ENCODE peak calls at places on chromosomes 2 and 18, in six cellular contexts. T is stimulated activated CD4-positive, alpha-beta T cell treated with anti-CD3 and anti-CD28 coated beads, Interleukin-12 subunit alpha, Interleukin-12 subunit beta, amount 100 ng/mL, for 24 hours; F is NCI-H748 treated with DMSO at 0.1 percent for 48 hours; H is Right ventricle myocardium superior; W is AG20443; J is HT1080. U is an unnamed sample.
A peak's percentile ranks its signal among the peaks of the same experiment; 100 is the strongest.

GRCh38 chr2:168501456-168502065 is 45.5 kb downstream of the CERS6 start:
- DNase-seq in J (no peak), T (no peak), W (no peak), F (no peak), H (no peak), U (no peak)

GRCh38 chr2:94956797-94957391 is 68.6 kb upstream of the MAL start:
- DNase-seq in W (peak; percentile 75), J (no peak), T (peak; percentile 18), H (no peak), F (peak; percentile 9), U (peak; percentile 15)

GRCh38 chr2:232362174-232362913 is 16.2 kb upstream of the ALPP start:
- DNase-seq in F (no peak), W (no peak), H (no peak), J (no peak), T (no peak), U (no peak)

GRCh38 chr2:134739261-134739878 is 20.6 kb upstream of the TMEM163 start:
- DNase-seq in J (no peak), F (no peak), W (no peak), H (no peak), T (no peak), U (no peak)

GRCh38 chr2:199484927-199485326 is 27.2 kb upstream of the SATB2 start:
- DNase-seq in F (no peak), T (no peak), J (peak; percentile 24), W (no peak), H (no peak), U (peak; percentile 31)

GRCh38 chr2:218721934-218722333 is 11.3 kb downstream of the TTLL4 start:
- DNase-seq in J (no peak), H (no peak), T (no peak), F (no peak), W (no peak), U (no peak)

GRCh38 chr18:47877892-47878291 is 52.6 kb downstream of the SMAD2 start:
- DNase-seq in T (no peak), H (no peak), W (no peak), J (no peak), F (no peak), U (no peak)

GRCh38 chr18:54148678-54149077 is 75.8 kb downstream of the MBD2 start:
- DNase-seq in H (no peak), W (no peak), F (no peak), J (no peak), T (no peak), U (no peak)

GRCh38 chr2:233836359-233836758 is 18.0 kb downstream of the HJURP start:
- DNase-seq in T (no peak), J (no peak), H (no peak), W (no peak), F (no peak), U (no peak)

GRCh38 chr2:63058149-63058741 is 7.6 kb downstream of the OTX1 start:
- DNase-seq in F (no peak), J (no peak), W (peak; percentile 38), T (peak; percentile 1), H (no peak), U (no peak)

GRCh38 chr2:99085400-99085799 is 56.1 kb upstream of the C2orf15 start:
- DNase-seq in J (peak; percentile 8), T (no peak), W (no peak), H (no peak), F (no peak), U (no peak)

GRCh38 chr2:190535586-190535985 is 1.1 kb upstream of the NEMP2 start:
- DNase-seq in F (peak; percentile 46), H (no peak), J (no peak), W (no peak), T (no peak), U (no peak)

GRCh38 chr2:11945139-11946126 is 199.0 kb downstream of the LPIN1 start:
- DNase-seq in W (no peak), F (no peak), H (no peak), T (no peak), J (peak; percentile 20), U (no peak)

GRCh38 chr18:63534615-63535014 is 7.6 kb upstream of the SERPINB12 start:
- DNase-seq in W (no peak), J (no peak), H (no peak), T (no peak), F (no peak), U (no peak)

GRCh38 chr18:74326238-74326637 is 10.6 kb downstream of the C18orf63 start:
- DNase-seq in W (no peak), J (no peak), F (no peak), T (no peak), H (no peak), U (no peak)

GRCh38 chr2:56715670-56716069 is 531.9 kb downstream of the CCDC85A start:
- DNase-seq in T (no peak), H (no peak), F (no peak), W (no peak), J (no peak), U (no peak)

GRCh38 chr2:105487142-105488069 is 88.6 kb upstream of the FHL2 start:
- DNase-seq in F (no peak), H (peak; percentile 69), J (peak; percentile 36), T (no peak), W (peak; percentile 83), U (no peak)

GRCh38 chr2:105636109-105636740 is 108.5 kb upstream of the NCK2 start:
- DNase-seq in W (no peak), F (no peak), J (no peak), H (no peak), T (no peak), U (no peak)

GRCh38 chr2:98277156-98277859 is 68.9 kb upstream of the CNGA3 start:
- DNase-seq in W (no peak), J (no peak), F (no peak), H (no peak), T (no peak), U (no peak)

GRCh38 chr2:162317910-162318279 is 589 bp downstream of the IFIH1 start:
- DNase-seq in F (no peak), H (no peak), W (peak; percentile 40), J (peak; percentile 43), T (no peak), U (no peak)

GRCh38 chr2:96085541-96086355 is 30.6 kb downstream of the ADRA2B start:
- DNase-seq in T (no peak), F (no peak), W (peak; percentile 4), H (no peak), J (peak; percentile 8), U (no peak)

GRCh38 chr2:1638281-1638860 is 105.9 kb downstream of the PXDN start:
- DNase-seq in T (no peak), J (no peak), F (no peak), W (no peak), H (no peak), U (no peak)

GRCh38 chr2:189191766-189192165 is 12.2 kb upstream of the COL5A2 start:
- DNase-seq in W (peak; percentile 40), J (peak; percentile 13), H (no peak), F (no peak), T (no peak), U (no peak)

GRCh38 chr2:217215877-217216276 is 356.0 kb upstream of the TNP1 start:
- DNase-seq in T (no peak), J (peak; percentile 51), F (no peak), H (no peak), W (no peak), U (no peak)

GRCh38 chr18:58132595-58133191 is 88.7 kb downstream of the NEDD4L start:
- DNase-seq in W (peak; percentile 29), T (no peak), J (no peak), F (no peak), H (no peak), U (no peak)

GRCh38 chr2:71776227-71776626 is 322.9 kb downstream of the DYSF start:
- DNase-seq in T (no peak), J (no peak), W (no peak), H (no peak), F (no peak), U (no peak)

GRCh38 chr2:203870942-203871341 is 3.4 kb downstream of the CTLA4 start:
- DNase-seq in T (no peak), J (no peak), W (no peak), F (no peak), H (no peak), U (no peak)

GRCh38 chr2:235191933-235192332 is 240.1 kb downstream of the SH3BP4 start:
- DNase-seq in F (no peak), W (peak; percentile 60), H (peak; percentile 56), T (no peak), J (no peak), U (no peak)

GRCh38 chr2:131033786-131034121 is 59.5 kb downstream of the FAM168B start:
- DNase-seq in W (no peak), J (no peak), F (no peak), H (no peak), T (no peak), U (no peak)

GRCh38 chr2:70546376-70546775 is 7.2 kb downstream of the TGFA start:
- DNase-seq in T (no peak), J (peak; percentile 54), W (no peak), H (no peak), F (no peak), U (no peak)

GRCh38 chr2:46878240-46878877 is 37.2 kb downstream of the MCFD2 start:
- DNase-seq in W (no peak), H (no peak), J (no peak), T (no peak), F (no peak), U (no peak)

GRCh38 chr2:70011786-70012185 is 50.4 kb upstream of the ASPRV1 start:
- DNase-seq in W (no peak), F (no peak), H (no peak), T (no peak), J (no peak), U (no peak)

GRCh38 chr2:238461916-238462315 is 35.2 kb downstream of the ASB1 start:
- DNase-seq in F (no peak), T (no peak), J (no peak), W (no peak), H (no peak), U (no peak)

GRCh38 chr2:134282638-134283400 is 28.9 kb downstream of the MGAT5 start:
- DNase-seq in T (no peak), J (no peak), H (no peak), W (no peak), F (no peak), U (no peak)

U was measured in NCI-H1105 treated with DMSO at 0.1 percent for 48 hours.